ENCODE peak calls at places on chromosomes 1 and 21, in seven cellular contexts. W is activated CD4-positive, alpha-beta T cell treated with anti-CD3 and anti-CD28 coated beads, Interleukin-2, amount 10 ng/mL, durations not matched to agents 7 days and 5 days; E is T-helper 2 cell; K is choroid plexus epithelial cell; V is uterus; P is NAMALWA; M is activated naive CD8-positive, alpha-beta T cell treated with anti-CD3 and anti-CD28 coated beads, Interleukin-2, amount 50 U/mL, for 24 hours. L is an unnamed sample.

GRCh38 chr1:33097137-33097611 is 16.2 kb downstream of the AZIN2 start:
- DNase-seq in W (no peak), E (no peak), K (peak), V (no peak), P (no peak), M (no peak), L (no peak)

GRCh38 chr1:5988596-5989285 is 3.5 kb downstream of the NPHP4 start:
- DNase-seq in W (no peak), E (no peak), K (no peak), V (no peak), P (no peak), M (no peak), L (no peak)

GRCh38 chr1:20280906-20281305 is 9.8 kb upstream of the VWA5B1 start:
- DNase-seq in W (no peak), E (no peak), K (no peak), V (no peak), P (no peak), M (no peak), L (no peak)

GRCh38 chr1:94301186-94301585 is 63.8 kb upstream of the ARHGAP29 start:
- DNase-seq in W (no peak), E (no peak), K (no peak), V (no peak), P (no peak), M (no peak), L (no peak)

GRCh38 chr1:47592296-47592975 is 154.6 kb downstream of the FOXD2 start:
- DNase-seq in W (no peak), E (no peak), K (no peak), V (no peak), P (no peak), M (no peak), L (no peak)

GRCh38 chr1:211345719-211346118 is 19.1 kb downstream of the TRAF5 start:
- DNase-seq in W (no peak), E (no peak), K (peak), V (no peak), P (no peak), M (no peak), L (no peak)

GRCh38 chr21:38538353-38538752 is 40.1 kb upstream of the ERG start:
- DNase-seq in W (no peak), E (no peak), K (no peak), V (no peak), P (no peak), M (no peak), L (no peak)

GRCh38 chr21:34603002-34603709 is 11.8 kb downstream of the RCAN1 start:
- DNase-seq in W (peak), E (peak), K (peak), V (peak), P (peak), M (peak), L (peak)

GRCh38 chr1:206005761-206006160 is 2.6 kb upstream of the RAB7B start:
- DNase-seq in W (no peak), E (no peak), K (no peak), V (no peak), P (no peak), M (no peak), L (no peak)

GRCh38 chr1:40820251-40820797 is 36.7 kb downstream of the KCNQ4 start:
- DNase-seq in W (no peak), E (no peak), K (no peak), V (no peak), P (no peak), M (no peak), L (no peak)

GRCh38 chr1:21704055-21704660 is 35.0 kb upstream of the RAP1GAP start:
- DNase-seq in W (no peak), E (no peak), K (no peak), V (no peak), P (no peak), M (no peak), L (no peak)

GRCh38 chr1:213530607-213531320 is 457.0 kb upstream of the PROX1 start:
- DNase-seq in W (no peak), E (no peak), K (no peak), V (no peak), P (no peak), M (no peak), L (no peak)

GRCh38 chr1:184788970-184789369 is 34.3 kb upstream of the EDEM3 start:
- DNase-seq in W (no peak), E (no peak), K (no peak), V (no peak), P (no peak), M (no peak), L (no peak)

GRCh38 chr1:158121604-158122254 is 59.0 kb upstream of the CD1D start:
- DNase-seq in W (peak), E (no peak), K (peak), V (no peak), P (peak), M (peak), L (no peak)

GRCh38 chr1:158203693-158204457 is 23.2 kb downstream of the CD1D start:
- DNase-seq in W (peak), E (no peak), K (peak), V (no peak), P (peak), M (no peak), L (no peak)

GRCh38 chr1:70487910-70488665 is 77.0 kb downstream of the CTH start:
- DNase-seq in W (peak), E (no peak), K (peak), V (no peak), P (peak), M (no peak), L (no peak)

GRCh38 chr1:116306102-116306501 is 66.9 kb upstream of the ATP1A1 start:
- DNase-seq in W (no peak), E (no peak), K (no peak), V (no peak), P (no peak), M (no peak), L (no peak)

GRCh38 chr1:52825868-52826267 is 16.7 kb upstream of the ZYG11A start:
- DNase-seq in W (no peak), E (no peak), K (peak), V (no peak), P (peak), M (no peak), L (no peak)

GRCh38 chr1:82775402-82776000 is 974.8 kb downstream of the ADGRL2 start:
- DNase-seq in W (peak), E (peak), K (peak), V (no peak), P (peak), M (peak), L (no peak)

GRCh38 chr21:37817242-37817641 is 99.0 kb downstream of the KCNJ6 start:
- DNase-seq in W (no peak), E (no peak), K (no peak), V (no peak), P (no peak), M (no peak), L (no peak)

GRCh38 chr1:86965012-86965826 is 50.8 kb downstream of the HS2ST1 start:
- DNase-seq in W (peak), E (no peak), K (peak), V (no peak), P (peak), M (no peak), L (no peak)

GRCh38 chr1:155648207-155649147 is 38.5 kb downstream of the MSTO1 start:
- DNase-seq in W (no peak), E (no peak), K (peak), V (no peak), P (no peak), M (no peak), L (no peak)

GRCh38 chr1:163131981-163132380 is 62.8 kb downstream of the RGS4 start:
- DNase-seq in W (no peak), E (no peak), K (no peak), V (no peak), P (no peak), M (no peak), L (no peak)

GRCh38 chr1:167198518-167199133 is 22.1 kb upstream of the POU2F1 start:
- DNase-seq in W (no peak), E (no peak), K (no peak), V (no peak), P (no peak), M (no peak), L (no peak)

GRCh38 chr1:62071695-62072094 is 123.0 kb upstream of the L1TD1 start:
- DNase-seq in W (no peak), E (no peak), K (no peak), V (no peak), P (no peak), M (no peak), L (no peak)